ENCODE peak calls at places on chromosomes 1 and 21, in five cellular contexts. One of them, this sample, is unnamed. For H3K27me3, the result is how much of the 10 kb centered on the place peaks cover.

GRCh38 chr1:213585402-213585801 is 402.4 kb upstream of the PROX1 start:
- DNase-seq in K562: no peak
- DNase-seq in HAP-1: no peak
- DNase-seq in right cardiac atrium: no peak
- DNase-seq in left lung: no peak
- DNase-seq in this sample: no peak

GRCh38 chr1:38728176-38728908 is 131.2 kb downstream of the RRAGC start:
- DNase-seq in K562: no peak
- DNase-seq in HAP-1: peak
- DNase-seq in right cardiac atrium: peak
- DNase-seq in left lung: peak
- DNase-seq in this sample: no peak

GRCh38 chr1:28986296-28986910 is 72.0 kb downstream of the EPB41 start:
- DNase-seq in K562: no peak
- DNase-seq in HAP-1: no peak
- DNase-seq in right cardiac atrium: no peak
- DNase-seq in left lung: no peak
- DNase-seq in this sample: no peak

GRCh38 chr1:177873238-177873637 is 96.6 kb downstream of the SEC16B start:
- DNase-seq in K562: no peak
- DNase-seq in HAP-1: no peak
- DNase-seq in right cardiac atrium: no peak
- DNase-seq in left lung: peak
- DNase-seq in this sample: no peak

GRCh38 chr1:98048234-98048633 is 127.4 kb upstream of the DPYD start:
- DNase-seq in K562: peak
- DNase-seq in HAP-1: peak
- DNase-seq in right cardiac atrium: peak
- DNase-seq in left lung: peak
- DNase-seq in this sample: peak

GRCh38 chr1:37999434-38000232 is 5.7 kb downstream of the FHL3 start:
- DNase-seq in K562: peak
- DNase-seq in HAP-1: no peak
- DNase-seq in right cardiac atrium: peak
- DNase-seq in left lung: peak
- DNase-seq in this sample: peak

GRCh38 chr1:37477198-37477931 is 3.0 kb downstream of the ZC3H12A start:
- DNase-seq in K562: peak
- DNase-seq in HAP-1: no peak
- DNase-seq in right cardiac atrium: peak
- DNase-seq in left lung: peak
- DNase-seq in this sample: peak

GRCh38 chr21:36701912-36702621 is 3.2 kb downstream of the SIM2 start:
- DNase-seq in K562: no peak
- DNase-seq in HAP-1: no peak
- DNase-seq in right cardiac atrium: no peak
- DNase-seq in left lung: no peak
- DNase-seq in this sample: no peak

GRCh38 chr1:219659682-219660081 is 46.8 kb upstream of the ZC3H11B start:
- DNase-seq in K562: no peak
- DNase-seq in HAP-1: no peak
- DNase-seq in right cardiac atrium: no peak
- DNase-seq in left lung: no peak
- DNase-seq in this sample: no peak

GRCh38 chr1:159790237-159790917 is 9.6 kb downstream of the DUSP23 start:
- DNase-seq in K562: peak
- DNase-seq in HAP-1: peak
- DNase-seq in right cardiac atrium: no peak
- DNase-seq in left lung: no peak
- DNase-seq in this sample: no peak

GRCh38 chr1:65068202-65069011 is 79.6 kb upstream of the AK4 start:
- DNase-seq in K562: peak
- DNase-seq in HAP-1: peak
- DNase-seq in right cardiac atrium: no peak
- DNase-seq in left lung: no peak
- DNase-seq in this sample: no peak

GRCh38 chr1:65066379-65066765 is 81.6 kb upstream of the AK4 start:
- DNase-seq in K562: no peak
- DNase-seq in HAP-1: peak
- DNase-seq in right cardiac atrium: no peak
- DNase-seq in left lung: no peak
- DNase-seq in this sample: no peak

GRCh38 chr1:65067491-65068201 is 80.4 kb upstream of the AK4 start:
- DNase-seq in K562: peak
- DNase-seq in HAP-1: peak
- DNase-seq in right cardiac atrium: peak
- DNase-seq in left lung: peak
- DNase-seq in this sample: peak

GRCh38 chr1:65065535-65066378 is 82.2 kb upstream of the AK4 start:
- DNase-seq in K562: no peak
- DNase-seq in HAP-1: no peak
- DNase-seq in right cardiac atrium: peak
- DNase-seq in left lung: peak
- DNase-seq in this sample: peak

DNA sequence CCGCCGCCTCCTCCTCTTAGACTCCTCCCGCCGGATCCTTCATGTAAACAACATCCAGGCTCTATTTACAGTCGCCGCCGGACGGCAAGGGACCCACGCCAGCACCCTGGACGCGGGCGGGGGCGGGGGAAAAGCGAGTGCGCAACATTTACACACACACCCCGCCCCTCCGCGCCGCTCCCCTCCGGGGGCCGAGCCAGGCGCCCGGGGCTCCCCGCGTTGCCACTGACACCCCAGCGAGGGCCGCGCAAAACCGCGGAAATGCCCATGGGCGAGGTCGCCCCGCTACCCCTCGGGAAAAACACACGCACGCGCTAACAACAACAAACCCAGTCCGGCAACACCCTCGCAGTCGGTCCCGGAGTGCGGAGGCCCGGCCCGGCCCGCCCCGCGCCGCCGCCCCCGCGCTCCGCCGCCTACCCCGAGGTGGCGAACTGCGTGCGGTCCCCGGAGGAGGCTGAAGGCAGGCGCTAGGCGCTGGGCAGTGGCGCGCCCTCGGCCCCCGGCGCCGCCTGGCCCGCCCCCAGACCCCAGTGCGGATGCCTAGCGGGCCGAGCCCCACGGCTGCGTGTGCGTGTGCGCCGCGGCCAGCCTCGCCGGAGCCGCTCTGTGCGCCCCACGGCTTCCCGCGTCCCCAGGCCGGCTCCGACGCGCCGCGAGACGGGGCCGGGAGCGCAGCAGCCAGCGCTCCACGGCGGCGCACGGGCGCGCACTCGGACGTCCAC is 81.1 kb upstream of the AK4 start:
- DNase-seq in K562: peak
- DNase-seq in HAP-1: peak
- DNase-seq in right cardiac atrium: peak
- DNase-seq in left lung: peak
- DNase-seq in this sample: peak
- H3K4me3 ChIP-seq in K562: peak
- H3K4me3 ChIP-seq in HAP-1: peak
- H3K4me3 ChIP-seq in right cardiac atrium: peak
- H3K4me3 ChIP-seq in left lung: peak
- H3K4me3 ChIP-seq in this sample: peak

GRCh38 chr1:46447499-46448108 is 42.0 kb upstream of the DMBX1 start:
- DNase-seq in K562: no peak
- DNase-seq in HAP-1: no peak
- DNase-seq in right cardiac atrium: no peak
- DNase-seq in left lung: no peak
- DNase-seq in this sample: no peak
- H3K27me3 ChIP-seq in K562: under half
- H3K27me3 ChIP-seq in HAP-1: under half
- H3K27me3 ChIP-seq in right cardiac atrium: under half
- H3K27me3 ChIP-seq in left lung: under half
- H3K27me3 ChIP-seq in this sample: under half

GRCh38 chr1:170698301-170698700 is 34.4 kb downstream of the PRRX1 start:
- DNase-seq in K562: no peak
- DNase-seq in HAP-1: no peak
- DNase-seq in right cardiac atrium: no peak
- DNase-seq in left lung: no peak
- DNase-seq in this sample: no peak
- H3K4me3 ChIP-seq in K562: no peak
- H3K4me3 ChIP-seq in HAP-1: no peak
- H3K4me3 ChIP-seq in right cardiac atrium: peak
- H3K4me3 ChIP-seq in left lung: no peak
- H3K4me3 ChIP-seq in this sample: peak

GRCh38 chr1:11485191-11485590 is 6.2 kb downstream of the DISP3 start:
- DNase-seq in K562: no peak
- DNase-seq in HAP-1: no peak
- DNase-seq in right cardiac atrium: no peak
- DNase-seq in left lung: no peak
- DNase-seq in this sample: no peak
- H3K27me3 ChIP-seq in K562: half or more
- H3K27me3 ChIP-seq in HAP-1: half or more
- H3K27me3 ChIP-seq in right cardiac atrium: under half
- H3K27me3 ChIP-seq in left lung: under half
- H3K27me3 ChIP-seq in this sample: under half

DNA sequence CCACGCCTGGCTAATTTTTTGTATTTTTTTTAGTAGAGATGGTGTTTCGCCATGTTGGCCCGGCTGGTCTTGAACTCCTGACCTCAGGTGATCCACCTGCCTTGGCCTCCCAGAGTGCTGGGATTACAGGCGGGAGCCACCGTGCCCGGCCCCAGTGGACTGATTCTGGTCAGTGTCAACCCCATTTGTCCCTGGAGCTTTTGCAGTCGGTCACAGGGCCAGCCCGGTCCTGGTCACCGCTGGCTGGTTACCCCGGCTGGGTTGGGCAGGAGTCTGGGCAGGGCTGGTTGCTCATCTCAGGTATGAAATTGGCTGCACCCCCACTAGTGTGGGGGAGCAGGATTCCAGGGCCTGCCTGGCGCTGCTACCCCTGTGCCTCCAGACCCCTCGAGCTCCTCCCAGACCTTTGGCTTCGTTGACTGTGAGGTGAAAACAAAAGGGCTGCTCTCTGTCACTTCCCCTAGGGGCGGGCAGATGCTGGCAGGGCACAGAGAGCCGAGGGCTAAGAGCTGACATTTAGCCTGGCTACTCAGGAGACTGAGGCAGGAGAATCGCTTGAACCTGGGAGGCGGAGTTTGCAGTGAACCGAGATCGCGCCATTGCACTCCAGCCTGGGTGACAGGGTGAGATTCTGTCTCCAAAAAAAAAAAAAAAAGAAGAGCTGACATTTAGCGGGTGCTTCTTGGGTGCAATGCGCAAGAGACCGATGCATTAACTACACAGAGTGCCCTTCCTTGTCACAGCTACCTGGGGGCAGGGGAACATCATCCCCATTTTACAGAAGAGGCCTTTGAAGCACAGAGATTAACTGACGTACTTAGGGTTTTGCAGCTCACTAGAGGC is 10.6 kb downstream of the TNFRSF1B start:
- DNase-seq in K562: no peak
- DNase-seq in HAP-1: no peak
- DNase-seq in right cardiac atrium: no peak
- DNase-seq in left lung: no peak
- DNase-seq in this sample: no peak
- H3K4me3 ChIP-seq in K562: no peak
- H3K4me3 ChIP-seq in HAP-1: no peak
- H3K4me3 ChIP-seq in right cardiac atrium: no peak
- H3K4me3 ChIP-seq in left lung: no peak
- H3K4me3 ChIP-seq in this sample: no peak

GRCh38 chr1:200869753-200870391 is 2.9 kb upstream of the GPR25 start:
- DNase-seq in K562: no peak
- DNase-seq in HAP-1: no peak
- DNase-seq in right cardiac atrium: no peak
- DNase-seq in left lung: no peak
- DNase-seq in this sample: no peak
- H3K27me3 ChIP-seq in K562: half or more
- H3K27me3 ChIP-seq in HAP-1: under half
- H3K27me3 ChIP-seq in right cardiac atrium: under half
- H3K27me3 ChIP-seq in left lung: under half
- H3K27me3 ChIP-seq in this sample: under half

GRCh38 chr1:171103862-171104261 is 13.2 kb downstream of the FMO3 start:
- DNase-seq in K562: no peak
- DNase-seq in HAP-1: no peak
- DNase-seq in right cardiac atrium: no peak
- DNase-seq in left lung: no peak
- DNase-seq in this sample: no peak
- H3K4me3 ChIP-seq in K562: no peak
- H3K4me3 ChIP-seq in HAP-1: no peak
- H3K4me3 ChIP-seq in right cardiac atrium: no peak
- H3K4me3 ChIP-seq in left lung: no peak
- H3K4me3 ChIP-seq in this sample: no peak